ENCODE peak calls at places on chromosomes 13 and 19, in seven cellular contexts. One of them, this sample, is unnamed.

GRCh38 chr19:47729799-47730520 is 15.4 kb upstream of the NOP53 start:
- DNase-seq in stimulated activated CD4-positive, alpha-beta T cell treated with anti-CD3 and anti-CD28 coated beads, Interleukin-4, amount 100 ng/mL, for 48 hours: peak; percentile 75
- DNase-seq in ELF-1: peak; percentile 84
- DNase-seq in head of caudate nucleus: peak; percentile 64
- DNase-seq in lower lobe of right lung: peak; percentile 89
- DNase-seq in C1 segment of cervical spinal cord: no peak
- DNase-seq in mucosa of gallbladder: peak; percentile 63
- DNase-seq in this sample: no peak

GRCh38 chr19:10764340-10764894 is 46.5 kb downstream of the DNM2 start:
- DNase-seq in lower lobe of right lung: no peak
- DNase-seq in stimulated activated CD4-positive, alpha-beta T cell treated with anti-CD3 and anti-CD28 coated beads, Interleukin-4, amount 100 ng/mL, for 48 hours: no peak
- DNase-seq in ELF-1: no peak
- DNase-seq in C1 segment of cervical spinal cord: no peak
- DNase-seq in mucosa of gallbladder: peak; percentile 60
- DNase-seq in head of caudate nucleus: no peak
- DNase-seq in this sample: no peak

GRCh38 chr13:42894765-42895181 is 97.3 kb downstream of the EPSTI1 start:
- DNase-seq in lower lobe of right lung: no peak
- DNase-seq in mucosa of gallbladder: no peak
- DNase-seq in C1 segment of cervical spinal cord: no peak
- DNase-seq in ELF-1: no peak
- DNase-seq in stimulated activated CD4-positive, alpha-beta T cell treated with anti-CD3 and anti-CD28 coated beads, Interleukin-4, amount 100 ng/mL, for 48 hours: no peak
- DNase-seq in head of caudate nucleus: no peak
- DNase-seq in this sample: no peak

GRCh38 chr19:4088975-4089374 is 22.3 kb upstream of the ZBTB7A start:
- DNase-seq in head of caudate nucleus: no peak
- DNase-seq in mucosa of gallbladder: no peak
- DNase-seq in stimulated activated CD4-positive, alpha-beta T cell treated with anti-CD3 and anti-CD28 coated beads, Interleukin-4, amount 100 ng/mL, for 48 hours: no peak
- DNase-seq in ELF-1: no peak
- DNase-seq in lower lobe of right lung: no peak
- DNase-seq in C1 segment of cervical spinal cord: no peak
- DNase-seq in this sample: peak; percentile 64

GRCh38 chr13:105139380-105140285 is 1395.8 kb downstream of the EFNB2 start:
- DNase-seq in mucosa of gallbladder: peak; percentile 28
- DNase-seq in head of caudate nucleus: peak; percentile 25
- DNase-seq in ELF-1: no peak
- DNase-seq in lower lobe of right lung: peak; percentile 72
- DNase-seq in C1 segment of cervical spinal cord: peak; percentile 19
- DNase-seq in stimulated activated CD4-positive, alpha-beta T cell treated with anti-CD3 and anti-CD28 coated beads, Interleukin-4, amount 100 ng/mL, for 48 hours: peak; percentile 25
- DNase-seq in this sample: peak; percentile 44

GRCh38 chr19:19260842-19261241 is 12.3 kb downstream of the TM6SF2 start:
- DNase-seq in ELF-1: no peak
- DNase-seq in stimulated activated CD4-positive, alpha-beta T cell treated with anti-CD3 and anti-CD28 coated beads, Interleukin-4, amount 100 ng/mL, for 48 hours: no peak
- DNase-seq in C1 segment of cervical spinal cord: no peak
- DNase-seq in mucosa of gallbladder: no peak
- DNase-seq in lower lobe of right lung: no peak
- DNase-seq in head of caudate nucleus: no peak
- DNase-seq in this sample: no peak

GRCh38 chr13:112247471-112248405 is 128.4 kb upstream of the SPACA7 start:
- DNase-seq in lower lobe of right lung: no peak
- DNase-seq in stimulated activated CD4-positive, alpha-beta T cell treated with anti-CD3 and anti-CD28 coated beads, Interleukin-4, amount 100 ng/mL, for 48 hours: no peak
- DNase-seq in C1 segment of cervical spinal cord: no peak
- DNase-seq in ELF-1: no peak
- DNase-seq in mucosa of gallbladder: no peak
- DNase-seq in head of caudate nucleus: no peak
- DNase-seq in this sample: no peak

GRCh38 chr13:101917475-101917810 is 465.0 kb downstream of the ITGBL1 start:
- DNase-seq in stimulated activated CD4-positive, alpha-beta T cell treated with anti-CD3 and anti-CD28 coated beads, Interleukin-4, amount 100 ng/mL, for 48 hours: no peak
- DNase-seq in ELF-1: no peak
- DNase-seq in mucosa of gallbladder: no peak
- DNase-seq in C1 segment of cervical spinal cord: no peak
- DNase-seq in head of caudate nucleus: no peak
- DNase-seq in lower lobe of right lung: no peak
- DNase-seq in this sample: no peak

GRCh38 chr13:97004096-97004876 is 10.0 kb upstream of the OXGR1 start:
- DNase-seq in lower lobe of right lung: no peak
- DNase-seq in C1 segment of cervical spinal cord: no peak
- DNase-seq in ELF-1: peak; percentile 7
- DNase-seq in head of caudate nucleus: no peak
- DNase-seq in mucosa of gallbladder: no peak
- DNase-seq in stimulated activated CD4-positive, alpha-beta T cell treated with anti-CD3 and anti-CD28 coated beads, Interleukin-4, amount 100 ng/mL, for 48 hours: no peak
- DNase-seq in this sample: no peak

GRCh38 chr13:36370108-36370429 is 23.9 kb upstream of the SPART start:
- DNase-seq in head of caudate nucleus: peak; percentile 88
- DNase-seq in ELF-1: no peak
- DNase-seq in mucosa of gallbladder: no peak
- DNase-seq in stimulated activated CD4-positive, alpha-beta T cell treated with anti-CD3 and anti-CD28 coated beads, Interleukin-4, amount 100 ng/mL, for 48 hours: no peak
- DNase-seq in C1 segment of cervical spinal cord: peak; percentile 53
- DNase-seq in lower lobe of right lung: no peak
- DNase-seq in this sample: no peak

GRCh38 chr13:76610819-76611415 is 275.3 kb downstream of the KCTD12 start:
- DNase-seq in C1 segment of cervical spinal cord: no peak
- DNase-seq in lower lobe of right lung: no peak
- DNase-seq in ELF-1: no peak
- DNase-seq in head of caudate nucleus: no peak
- DNase-seq in mucosa of gallbladder: no peak
- DNase-seq in stimulated activated CD4-positive, alpha-beta T cell treated with anti-CD3 and anti-CD28 coated beads, Interleukin-4, amount 100 ng/mL, for 48 hours: no peak
- DNase-seq in this sample: no peak

GRCh38 chr13:36131931-36132297 is 732 bp upstream of the DCLK1 start:
- DNase-seq in ELF-1: no peak
- DNase-seq in C1 segment of cervical spinal cord: peak; percentile 20
- DNase-seq in mucosa of gallbladder: no peak
- DNase-seq in head of caudate nucleus: no peak
- DNase-seq in lower lobe of right lung: peak; percentile 74
- DNase-seq in stimulated activated CD4-positive, alpha-beta T cell treated with anti-CD3 and anti-CD28 coated beads, Interleukin-4, amount 100 ng/mL, for 48 hours: no peak
- DNase-seq in this sample: no peak